ENCODE peak calls at places on chromosomes 6 and 20, in seven cellular contexts. J is NCI-H524, Q is SHP77, Z is left ventricle myocardium inferior, E is right atrium auricular region, H is dermis microvascular lymphatic vessel endothelial cell, F is tibial artery. N is an unnamed sample.

GRCh38 chr6:128508588-128509296 is 11.7 kb downstream of the PTPRK start:
- DNase-seq in J (no peak), Q (no peak), Z (no peak), E (no peak), H (peak), F (no peak), N (no peak)

GRCh38 chr6:69647726-69648125 is 149.1 kb downstream of the LMBRD1 start:
- DNase-seq in J (no peak), Q (no peak), Z (no peak), E (no peak), H (no peak), F (no peak), N (no peak)

GRCh38 chr6:139531148-139531547 is 156.7 kb upstream of the CITED2 start:
- DNase-seq in J (no peak), Q (no peak), Z (no peak), E (no peak), H (no peak), F (no peak), N (no peak)

GRCh38 chr20:31836853-31837608 is 8.4 kb downstream of the FOXS1 start:
- DNase-seq in J (no peak), Q (no peak), Z (no peak), E (no peak), H (no peak), F (no peak), N (no peak)

GRCh38 chr20:3553663-3554062 is 82.8 kb downstream of the ATRN start:
- DNase-seq in J (no peak), Q (no peak), Z (no peak), E (no peak), H (no peak), F (no peak), N (no peak)

GRCh38 chr6:17483391-17484016 is 90.1 kb downstream of the CAP2 start:
- DNase-seq in J (peak), Q (no peak), Z (no peak), E (no peak), H (no peak), F (no peak), N (no peak)

GRCh38 chr6:35669441-35669776 is 19.3 kb downstream of the FKBP5 start:
- DNase-seq in J (no peak), Q (no peak), Z (no peak), E (no peak), H (peak), F (no peak), N (no peak)

GRCh38 chr6:116572162-116572561 is 858 bp downstream of the RWDD1 start:
- DNase-seq in J (peak), Q (peak), Z (peak), E (no peak), H (no peak), F (no peak), N (no peak)

GRCh38 chr6:143755301-143755744 is 77.6 kb downstream of the PHACTR2 start:
- DNase-seq in J (no peak), Q (no peak), Z (no peak), E (no peak), H (peak), F (no peak), N (no peak)

GRCh38 chr20:45257161-45257560 is 2.8 kb upstream of the SLPI start:
- DNase-seq in J (no peak), Q (no peak), Z (no peak), E (no peak), H (no peak), F (no peak), N (no peak)

GRCh38 chr6:36848658-36849441 is 9.6 kb upstream of the CPNE5 start:
- DNase-seq in J (peak), Q (peak), Z (peak), E (no peak), H (no peak), F (peak), N (no peak)

GRCh38 chr20:51189814-51190782 is 167.2 kb upstream of the KCNG1 start:
- DNase-seq in J (no peak), Q (no peak), Z (no peak), E (no peak), H (no peak), F (no peak), N (no peak)

GRCh38 chr6:118280210-118280609 is 267.9 kb upstream of the PLN start:
- DNase-seq in J (no peak), Q (no peak), Z (no peak), E (no peak), H (no peak), F (no peak), N (no peak)

GRCh38 chr20:44495802-44496481 is 20.3 kb downstream of the TTPAL start:
- DNase-seq in J (no peak), Q (no peak), Z (no peak), E (no peak), H (no peak), F (no peak), N (no peak)

GRCh38 chr20:22568872-22569344 is 15.5 kb downstream of the FOXA2 start:
- DNase-seq in J (no peak), Q (no peak), Z (no peak), E (no peak), H (no peak), F (no peak), N (no peak)

GRCh38 chr6:165762876-165763275 is 99.8 kb upstream of the PDE10A start:
- DNase-seq in J (no peak), Q (no peak), Z (no peak), E (no peak), H (no peak), F (no peak), N (no peak)

GRCh38 chr20:62183426-62184142 is 756 bp downstream of the MTG2 start:
- DNase-seq in J (no peak), Q (no peak), Z (no peak), E (no peak), H (peak), F (no peak), N (no peak)

GRCh38 chr20:52064936-52065335 is 126.6 kb downstream of the ZFP64 start:
- DNase-seq in J (no peak), Q (no peak), Z (no peak), E (no peak), H (no peak), F (no peak), N (no peak)

GRCh38 chr6:32181890-32182529 is 2.0 kb downstream of the AGER start:
- DNase-seq in J (no peak), Q (no peak), Z (no peak), E (no peak), H (no peak), F (no peak), N (no peak)

GRCh38 chr6:118198746-118199145 is 291.7 kb downstream of the SLC35F1 start:
- DNase-seq in J (no peak), Q (no peak), Z (no peak), E (no peak), H (no peak), F (no peak), N (no peak)

GRCh38 chr6:46985943-46986342 is 56.2 kb downstream of the ADGRF1 start:
- DNase-seq in J (no peak), Q (no peak), Z (no peak), E (no peak), H (peak), F (no peak), N (no peak)

GRCh38 chr6:137677714-137678113 is 183.5 kb upstream of the OLIG3 start:
- DNase-seq in J (no peak), Q (no peak), Z (peak), E (no peak), H (no peak), F (no peak), N (no peak)

GRCh38 chr6:143579703-143580102 is 68.2 kb upstream of the FUCA2 start:
- DNase-seq in J (no peak), Q (no peak), Z (peak), E (peak), H (peak), F (peak), N (no peak)

GRCh38 chr6:87341899-87342298 is 2.7 kb upstream of the C6orf163 start:
- DNase-seq in J (no peak), Q (no peak), Z (no peak), E (no peak), H (no peak), F (no peak), N (no peak)

GRCh38 chr6:32803416-32803815 is 13.4 kb downstream of the HLA-DOB start:
- DNase-seq in J (no peak), Q (no peak), Z (no peak), E (no peak), H (no peak), F (no peak), N (no peak)

GRCh38 chr6:159701413-159701999 is 8.5 kb upstream of the SOD2 start:
- DNase-seq in J (no peak), Q (no peak), Z (no peak), E (no peak), H (peak), F (peak), N (no peak)

GRCh38 chr6:91860951-91861350 is 1274.1 kb upstream of the MAP3K7 start:
- DNase-seq in J (peak), Q (peak), Z (no peak), E (no peak), H (no peak), F (no peak), N (no peak)

GRCh38 chr6:102064142-102064541 is 670.6 kb downstream of the GRIK2 start:
- DNase-seq in J (no peak), Q (no peak), Z (no peak), E (no peak), H (no peak), F (no peak), N (no peak)

GRCh38 chr20:25310921-25311728 is 63.2 kb downstream of the PYGB start:
- DNase-seq in J (no peak), Q (no peak), Z (no peak), E (no peak), H (no peak), F (peak), N (no peak)

GRCh38 chr6:3022765-3023662 is 23.3 kb downstream of the NQO2 start:
- DNase-seq in J (no peak), Q (peak), Z (no peak), E (no peak), H (no peak), F (no peak), N (no peak)

GRCh38 chr6:41774841-41775240 is 4.9 kb downstream of the FRS3 start:
- DNase-seq in J (no peak), Q (no peak), Z (no peak), E (no peak), H (no peak), F (no peak), N (no peak)

GRCh38 chr6:155141002-155141401 is 122.8 kb upstream of the CLDN20 start:
- DNase-seq in J (no peak), Q (no peak), Z (no peak), E (no peak), H (no peak), F (no peak), N (no peak)

GRCh38 chr20:63658749-63659187 is 656 bp downstream of the RTEL1 start:
- DNase-seq in J (no peak), Q (no peak), Z (peak), E (no peak), H (no peak), F (no peak), N (no peak)

GRCh38 chr20:47854687-47855212 is 69.5 kb upstream of the SULF2 start:
- DNase-seq in J (peak), Q (peak), Z (no peak), E (no peak), H (peak), F (no peak), N (peak)

GRCh38 chr6:121932071-121933009 is 467.1 kb upstream of the HSF2 start:
- DNase-seq in J (peak), Q (no peak), Z (peak), E (no peak), H (peak), F (peak), N (no peak)

GRCh38 chr6:144468709-144469108 is 183.6 kb downstream of the UTRN start:
- DNase-seq in J (no peak), Q (no peak), Z (no peak), E (no peak), H (no peak), F (no peak), N (no peak)

GRCh38 chr6:124530926-124531325 is 431.3 kb upstream of the RNF217 start:
- DNase-seq in J (no peak), Q (no peak), Z (no peak), E (no peak), H (no peak), F (no peak), N (no peak)

GRCh38 chr6:57017069-57017468 is 29.4 kb upstream of the KIAA1586 start:
- DNase-seq in J (no peak), Q (no peak), Z (no peak), E (no peak), H (no peak), F (no peak), N (no peak)

N was measured in NCI-H345.